ENCODE peak calls at places on chromosomes 11 and 22, in eight cellular contexts. Y is PC-3, H is OCI-LY7, I is neural progenitor cell, C is hepatocyte, G is HCT116, F is GM23338, L is MM.1S. S is an unnamed sample.

GRCh38 chr11:86484164-86484794 is 109.6 kb downstream of the CCDC81 start:
- DNase-seq in Y (peak; percentile 92), H (no peak), I (no peak), C (peak; percentile 76), G (peak; percentile 31), F (no peak), L (no peak), S (peak; percentile 96)

GRCh38 chr11:116328410-116328809 is 444.4 kb downstream of the BUD13 start:
- DNase-seq in Y (no peak), H (no peak), I (no peak), C (no peak), G (no peak), F (no peak), L (no peak), S (no peak)

GRCh38 chr11:22521226-22521625 is 104.4 kb downstream of the FANCF start:
- DNase-seq in Y (peak; percentile 57), H (no peak), I (no peak), C (peak; percentile 69), G (peak; percentile 6), F (no peak), L (no peak), S (peak; percentile 83)

GRCh38 chr22:46367707-46368191 is 32.2 kb downstream of the TRMU start:
- DNase-seq in Y (peak; percentile 70), H (peak; percentile 62), I (peak; percentile 82), C (peak; percentile 78), G (peak; percentile 29), F (peak; percentile 87), L (peak; percentile 85), S (peak; percentile 67)

GRCh38 chr11:112134473-112134872 is 29.4 kb downstream of the IL18 start:
- DNase-seq in Y (no peak), H (no peak), I (no peak), C (no peak), G (no peak), F (no peak), L (no peak), S (no peak)

GRCh38 chr22:31079095-31079642 is 1.9 kb upstream of the SMTN start:
- DNase-seq in Y (no peak), H (peak; percentile 48), I (no peak), C (peak; percentile 90), G (no peak), F (peak; percentile 67), L (no peak), S (no peak)

GRCh38 chr11:59182457-59183151 is 10.7 kb downstream of the DTX4 start:
- DNase-seq in Y (peak; percentile 52), H (peak; percentile 33), I (peak; percentile 52), C (peak; percentile 56), G (no peak), F (peak; percentile 87), L (no peak), S (no peak)

GRCh38 chr11:22337571-22338464 is at the start of gene SLC17A6:
- DNase-seq in Y (peak; percentile 57), H (peak; percentile 4), I (peak; percentile 90), C (peak; percentile 80), G (no peak), F (peak; percentile 92), L (peak; percentile 69), S (peak; percentile 59)

GRCh38 chr11:127157225-127157624 is 156.7 kb upstream of the KIRREL3 start:
- DNase-seq in Y (no peak), H (no peak), I (no peak), C (no peak), G (no peak), F (no peak), L (no peak), S (no peak)

GRCh38 chr22:31139866-31140716 is at the start of gene PLA2G3:
- DNase-seq in Y (no peak), H (no peak), I (peak; percentile 94), C (peak; percentile 34), G (no peak), F (peak; percentile 99), L (no peak), S (peak; percentile 33)

GRCh38 chr22:49768961-49769690 is 58.5 kb downstream of the BRD1 start:
- DNase-seq in Y (no peak), H (no peak), I (no peak), C (no peak), G (no peak), F (no peak), L (no peak), S (no peak)

GRCh38 chr11:110838808-110839207 is 126.6 kb upstream of the ARHGAP20 start:
- DNase-seq in Y (no peak), H (no peak), I (no peak), C (no peak), G (no peak), F (no peak), L (no peak), S (no peak)

GRCh38 chr11:105719073-105719846 is 109.4 kb downstream of the GRIA4 start:
- DNase-seq in Y (peak; percentile 99), H (no peak), I (no peak), C (peak; percentile 68), G (peak; percentile 22), F (no peak), L (no peak), S (no peak)

GRCh38 chr22:20044495-20045151 is 23.7 kb downstream of the TANGO2 start:
- DNase-seq in Y (no peak), H (no peak), I (no peak), C (no peak), G (no peak), F (no peak), L (no peak), S (no peak)

GRCh38 chr11:106706355-106706754 is 311.9 kb downstream of the GUCY1A2 start:
- DNase-seq in Y (peak; percentile 95), H (no peak), I (no peak), C (peak; percentile 50), G (peak; percentile 27), F (no peak), L (no peak), S (peak; percentile 82)

GRCh38 chr11:46239801-46240061 is 37.7 kb upstream of the CREB3L1 start:
- DNase-seq in Y (no peak), H (no peak), I (no peak), C (peak; percentile 31), G (no peak), F (no peak), L (no peak), S (peak; percentile 89)

GRCh38 chr11:113475160-113475761 is at the start of gene DRD2:
- DNase-seq in Y (no peak), H (no peak), I (peak; percentile 86), C (no peak), G (no peak), F (peak; percentile 66), L (no peak), S (peak; percentile 42)

GRCh38 chr11:117439256-117439655 is 111.6 kb downstream of the CEP164 start:
- DNase-seq in Y (no peak), H (no peak), I (no peak), C (no peak), G (no peak), F (no peak), L (no peak), S (no peak)

GRCh38 chr11:17590463-17590862 is 43.4 kb downstream of the OTOG start:
- DNase-seq in Y (no peak), H (no peak), I (no peak), C (no peak), G (no peak), F (no peak), L (no peak), S (no peak)

GRCh38 chr11:97445561-97445960 is 1055.7 kb downstream of the JRKL start:
- DNase-seq in Y (no peak), H (no peak), I (no peak), C (no peak), G (no peak), F (peak; percentile 4), L (no peak), S (no peak)

GRCh38 chr11:118398797-118399564 is 2.4 kb upstream of the ATP5MG start:
- DNase-seq in Y (no peak), H (peak; percentile 54), I (no peak), C (no peak), G (no peak), F (no peak), L (peak; percentile 83), S (peak; percentile 24)

DNA sequence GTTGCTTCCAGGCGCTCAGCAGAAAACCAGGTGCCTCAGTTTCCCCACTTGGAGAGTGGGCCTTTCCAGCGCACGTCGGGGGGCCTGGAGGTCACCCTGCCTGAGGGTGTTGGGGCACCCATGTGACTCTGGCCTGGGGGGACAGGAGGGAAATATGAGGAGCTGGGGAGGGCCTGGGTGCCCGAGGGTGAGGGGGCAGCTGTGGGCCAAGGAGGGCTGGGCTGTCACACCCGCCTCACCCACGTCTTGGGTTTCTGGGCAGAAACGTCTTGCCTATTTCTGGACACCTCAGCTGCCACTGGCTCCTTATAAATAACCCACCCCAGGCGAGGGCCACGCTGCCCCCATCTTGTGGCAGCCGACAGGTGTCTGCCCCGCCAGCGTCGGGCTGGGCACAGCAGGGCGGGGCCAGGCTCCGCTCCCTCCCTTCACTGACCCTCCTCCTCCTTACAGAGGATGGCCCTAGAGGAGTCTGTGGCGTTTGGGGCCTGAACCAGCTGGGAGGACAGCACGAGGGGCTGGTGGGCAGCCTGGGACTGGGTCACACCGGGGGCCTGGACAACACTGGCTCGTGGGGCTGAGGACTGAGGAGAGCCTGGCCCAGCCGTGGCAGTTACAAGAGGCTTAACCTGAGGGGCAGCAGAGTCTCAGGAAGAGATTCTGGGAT is 1.5 kb downstream of the TNNT3 start:
- DNase-seq in Y (no peak), H (no peak), I (peak; percentile 11), C (no peak), G (no peak), F (no peak), L (no peak), S (no peak)
- TF ChIP-seq EZH2phosphoT487 in Y (no peak), H (no peak), I (no peak), C (no peak), G (no peak), F (no peak), L (no peak), S (no peak)

DNA sequence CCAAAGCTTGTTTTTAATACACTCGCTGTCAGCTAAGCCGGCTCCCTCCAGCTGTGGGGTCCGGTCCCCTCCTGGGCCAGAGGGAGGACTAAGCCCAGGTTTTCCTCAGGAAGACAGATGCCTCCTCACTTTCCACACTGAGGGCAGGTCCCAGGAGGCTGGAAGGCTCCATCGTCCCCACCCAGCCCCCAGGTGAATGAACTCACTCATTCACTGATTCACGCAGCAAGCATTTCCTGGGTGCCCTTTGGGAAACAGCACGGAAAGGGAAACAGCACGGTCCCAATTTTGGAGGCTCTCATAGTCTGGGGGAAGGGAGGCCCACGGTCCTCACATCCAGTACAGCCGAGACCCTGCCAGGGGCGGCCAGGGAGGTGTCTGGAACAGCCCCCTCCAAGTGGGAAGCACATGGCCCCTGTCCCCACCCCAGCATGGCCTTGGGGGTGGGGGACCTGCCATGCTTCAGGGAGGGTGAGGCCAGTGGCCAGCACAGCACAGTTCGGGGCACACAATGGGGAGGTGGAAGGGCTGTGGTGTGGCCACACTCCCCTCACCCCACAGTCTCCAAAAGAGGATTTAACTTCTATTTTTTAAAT is 9.3 kb upstream of the TH start:
- DNase-seq in Y (peak; percentile 94), H (no peak), I (no peak), C (no peak), G (no peak), F (no peak), L (no peak), S (no peak)
- H3K4me1 ChIP-seq in Y (peaks cover 60% of the 10 kb centered on the region), H (no peaks in the 10 kb centered on the region), I (peaks cover 5% of the 10 kb centered on the region), C (peaks cover 9% of the 10 kb centered on the region), G (peaks cover 55% of the 10 kb centered on the region), F (no peaks in the 10 kb centered on the region), L (no peaks in the 10 kb centered on the region), S (peaks cover 8% of the 10 kb centered on the region)

GRCh38 chr22:36552300-36552699 is 23.3 kb upstream of the EIF3D start:
- DNase-seq in Y (no peak), H (peak; percentile 83), I (no peak), C (no peak), G (no peak), F (no peak), L (no peak), S (no peak)
- TF ChIP-seq EZH2phosphoT487 in Y (no peak), H (no peak), I (no peak), C (no peak), G (no peak), F (no peak), L (no peak), S (no peak)

GRCh38 chr11:6607190-6607635 is 3.6 kb downstream of the ILK start:
- DNase-seq in Y (no peak), H (no peak), I (no peak), C (no peak), G (no peak), F (no peak), L (no peak), S (no peak)
- H3K4me1 ChIP-seq in Y (peaks cover 37% of the 10 kb centered on the region), H (peaks cover 51% of the 10 kb centered on the region), I (peaks cover 22% of the 10 kb centered on the region), C (peaks cover 32% of the 10 kb centered on the region), G (peaks cover 52% of the 10 kb centered on the region), F (peaks cover 27% of the 10 kb centered on the region), L (peaks cover 44% of the 10 kb centered on the region), S (peaks cover 42% of the 10 kb centered on the region)

S was measured in GM23248.